ENCODE peak calls at places on chromosomes 6 and 20, in six cellular contexts. N is central memory CD4-positive, alpha-beta T cell; B is ELR; L is NCI-H446; P is fibroblast of lung; I is MM.1S. G is an unnamed sample.

GRCh38 chr6:50720623-50721022 is 7.3 kb downstream of the TFAP2D start:
- DNase-seq in N (no peak), B (no peak), L (no peak), P (no peak), I (no peak), G (no peak)

GRCh38 chr6:116847234-116847633 is 18.4 kb upstream of the GPRC6A start:
- DNase-seq in N (no peak), B (peak; percentile 65), L (peak; percentile 4), P (peak; percentile 24), I (peak; percentile 40), G (peak; percentile 39)

GRCh38 chr20:44888226-44889103 is 3.0 kb downstream of the YWHAB start:
- DNase-seq in N (peak; percentile 17), B (peak; percentile 54), L (no peak), P (no peak), I (no peak), G (no peak)

GRCh38 chr6:149031545-149032317 is 284.9 kb downstream of the UST start:
- DNase-seq in N (no peak), B (peak; percentile 96), L (no peak), P (peak; percentile 96), I (no peak), G (peak; percentile 54)

GRCh38 chr6:15066433-15067337 is 179.2 kb upstream of the JARID2 start:
- DNase-seq in N (no peak), B (peak; percentile 50), L (no peak), P (peak; percentile 90), I (no peak), G (no peak)

GRCh38 chr6:37580164-37580955 is 80.7 kb upstream of the CCDC167 start:
- DNase-seq in N (no peak), B (peak; percentile 63), L (no peak), P (no peak), I (no peak), G (no peak)

GRCh38 chr20:24775966-24776365 is 173.1 kb upstream of the CST7 start:
- DNase-seq in N (no peak), B (no peak), L (no peak), P (no peak), I (no peak), G (no peak)

GRCh38 chr20:58614984-58615760 is 35.9 kb upstream of the STX16 start:
- DNase-seq in N (no peak), B (no peak), L (no peak), P (no peak), I (no peak), G (no peak)

GRCh38 chr20:5156670-5157448 is 30.1 kb downstream of the CDS2 start:
- DNase-seq in N (no peak), B (peak; percentile 88), L (no peak), P (peak; percentile 62), I (no peak), G (no peak)

GRCh38 chr6:30684386-30685156 is 1.9 kb downstream of the PPP1R18 start:
- DNase-seq in N (peak; percentile 33), B (peak; percentile 71), L (no peak), P (peak; percentile 39), I (peak; percentile 40), G (no peak)

GRCh38 chr6:42390228-42390934 is 61.3 kb downstream of the TRERF1 start:
- DNase-seq in N (peak; percentile 72), B (no peak), L (no peak), P (no peak), I (no peak), G (no peak)

GRCh38 chr20:33910529-33911327 is 83.0 kb upstream of the RALY start:
- DNase-seq in N (no peak), B (no peak), L (no peak), P (no peak), I (no peak), G (no peak)

GRCh38 chr6:109292420-109292819 is 89.8 kb downstream of the CD164 start:
- DNase-seq in N (no peak), B (no peak), L (no peak), P (no peak), I (no peak), G (no peak)

GRCh38 chr20:22667198-22667597 is 82.8 kb upstream of the FOXA2 start:
- DNase-seq in N (no peak), B (no peak), L (no peak), P (no peak), I (no peak), G (no peak)

GRCh38 chr6:16669227-16669626 is 92.0 kb downstream of the ATXN1 start:
- DNase-seq in N (peak; percentile 53), B (peak; percentile 77), L (no peak), P (peak; percentile 82), I (peak; percentile 66), G (no peak)

GRCh38 chr6:144007779-144008500 is at the start of gene PLAGL1:
- DNase-seq in N (no peak), B (peak; percentile 81), L (no peak), P (peak; percentile 65), I (no peak), G (no peak)

G was measured in kidney glomerular epithelial cell.